ENCODE peak calls at places on chromosomes 13 and 19, in four cellular contexts. F, L, Z and Q are unnamed samples.

GRCh38 chr13:36163809-36164308 is 32.7 kb upstream of the DCLK1 start:
- DNase-seq in Z (no peak), F (no peak), L (no peak), Q (peak; percentile 18)

GRCh38 chr19:38149597-38149996 is 74.4 kb downstream of the DPF1 start:
- DNase-seq in L (no peak), F (no peak), Z (peak; percentile 11), Q (no peak)

GRCh38 chr19:49149652-49150105 is 5.5 kb downstream of the HRC start:
- DNase-seq in L (peak; percentile 84), Z (peak; percentile 61), F (no peak), Q (no peak)

GRCh38 chr19:1746401-1747284 is 6.7 kb upstream of the ONECUT3 start:
- DNase-seq in F (no peak), Z (peak; percentile 69), L (peak; percentile 57), Q (no peak)

GRCh38 chr19:47613165-47614146 is 4.5 kb downstream of the BICRA start:
- DNase-seq in L (peak; percentile 89), F (no peak), Z (no peak), Q (no peak)

GRCh38 chr13:21234537-21234936 is 58.1 kb downstream of the MRPL57 start:
- DNase-seq in Z (no peak), L (no peak), F (no peak), Q (no peak)

GRCh38 chr13:36275190-36276002 is 22.2 kb downstream of the CCDC169 start:
- DNase-seq in F (no peak), Z (peak; percentile 66), L (peak; percentile 56), Q (no peak)

GRCh38 chr13:76634431-76635191 is 251.6 kb downstream of the KCTD12 start:
- DNase-seq in Z (no peak), F (no peak), L (no peak), Q (no peak)

GRCh38 chr19:23415034-23415433 is 19.8 kb upstream of the ZNF91 start:
- DNase-seq in Z (no peak), L (no peak), F (no peak), Q (no peak)

GRCh38 chr13:105452895-105453294 is 1082.6 kb downstream of the EFNB2 start:
- DNase-seq in L (no peak), F (no peak), Z (no peak), Q (no peak)

GRCh38 chr19:38949580-38950367 is 19.0 kb downstream of the MRPS12 start:
- DNase-seq in F (peak; percentile 71), Z (no peak), L (peak; percentile 55), Q (peak; percentile 42)

GRCh38 chr19:34588846-34589245 is 88.1 kb downstream of the SCGB2B2 start:
- DNase-seq in L (no peak), Z (no peak), F (no peak), Q (no peak)

GRCh38 chr19:36819130-36819630 is 19.0 kb downstream of the ZNF790 start:
- DNase-seq in L (no peak), F (no peak), Z (no peak), Q (no peak)

GRCh38 chr19:2962018-2962670 is 15.2 kb upstream of the TLE6 start:
- DNase-seq in F (no peak), L (peak; percentile 80), Z (peak; percentile 68), Q (peak; percentile 75)

GRCh38 chr13:94950303-94950702 is 238.0 kb upstream of the SOX21 start:
- DNase-seq in Z (peak; percentile 5), L (peak; percentile 8), F (no peak), Q (no peak)

GRCh38 chr13:40190656-40191100 is 475.8 kb downstream of the FOXO1 start:
- DNase-seq in F (no peak), L (peak; percentile 69), Z (peak; percentile 19), Q (peak; percentile 37)

GRCh38 chr19:4403005-4403761 is 743 bp downstream of the CHAF1A start:
- DNase-seq in L (no peak), F (no peak), Z (peak; percentile 28), Q (no peak)

GRCh38 chr19:5356918-5357317 is 16.3 kb upstream of the PTPRS start:
- DNase-seq in L (no peak), F (no peak), Z (no peak), Q (no peak)

GRCh38 chr19:50384685-50385535 is 763 bp downstream of the POLD1 start:
- DNase-seq in F (no peak), Z (peak; percentile 48), L (peak; percentile 53), Q (no peak)

GRCh38 chr13:105087941-105088340 is 1447.5 kb downstream of the EFNB2 start:
- DNase-seq in F (no peak), Z (no peak), L (no peak), Q (no peak)

GRCh38 chr13:50401721-50402510 is 386.7 kb downstream of the KCNRG start:
- DNase-seq in F (no peak), L (no peak), Z (no peak), Q (no peak)

GRCh38 chr13:49836516-49836915 is 44.0 kb upstream of the KPNA3 start:
- DNase-seq in L (no peak), F (no peak), Z (no peak), Q (no peak)

GRCh38 chr13:33937373-33938087 is 119.6 kb downstream of the RFC3 start:
- DNase-seq in L (no peak), Z (no peak), F (no peak), Q (no peak)

GRCh38 chr13:98216135-98216565 is 39.1 kb upstream of the RNF113B start:
- DNase-seq in L (peak; percentile 75), F (no peak), Z (no peak), Q (no peak)

GRCh38 chr13:40452741-40453665 is 213.4 kb downstream of the FOXO1 start:
- DNase-seq in Z (peak; percentile 17), L (peak; percentile 42), F (no peak), Q (no peak)